ENCODE peak calls at places on chromosomes 16 and 17, in four cellular contexts. X is GM23248, D is PC-3, O is GM23338. W is an unnamed sample. For H3F3A, the result is how much of the 10 kb centered on the place peaks cover.

GRCh38 chr17:7095642-7096041 is 15.6 kb upstream of the CLEC10A start:
- DNase-seq in X (no peak), D (no peak), O (no peak), W (no peak)

GRCh38 chr17:13572581-13572980 is 29.1 kb downstream of the HS3ST3A1 start:
- DNase-seq in X (no peak), D (no peak), O (no peak), W (no peak)

GRCh38 chr16:49602201-49603041 is 228.8 kb downstream of the C16orf78 start:
- DNase-seq in X (no peak), D (no peak), O (no peak), W (no peak)

GRCh38 chr17:62652251-62653001 is 25.0 kb downstream of the MRC2 start:
- DNase-seq in X (peak), D (peak), O (peak), W (peak)

GRCh38 chr16:89360760-89361435 is 129.5 kb downstream of the ANKRD11 start:
- DNase-seq in X (no peak), D (no peak), O (no peak), W (no peak)

GRCh38 chr16:87304951-87305350 is 12.2 kb downstream of the C16orf95 start:
- DNase-seq in X (no peak), D (no peak), O (no peak), W (no peak)

GRCh38 chr16:85608887-85609286 is 4.2 kb upstream of the GSE1 start:
- DNase-seq in X (no peak), D (no peak), O (no peak), W (no peak)

GRCh38 chr16:12898556-12898955 is 2.8 kb upstream of the SHISA9 start:
- DNase-seq in X (no peak), D (no peak), O (peak), W (peak)

GRCh38 chr16:65704866-65705265 is 583.0 kb upstream of the CDH11 start:
- DNase-seq in X (peak), D (no peak), O (peak), W (peak)

GRCh38 chr17:9958586-9959281 is 53.7 kb upstream of the RCVRN start:
- DNase-seq in X (no peak), D (no peak), O (peak), W (peak)

GRCh38 chr16:20942271-20942670 is 41.7 kb downstream of the LYRM1 start:
- DNase-seq in X (no peak), D (no peak), O (no peak), W (no peak)

DNA sequence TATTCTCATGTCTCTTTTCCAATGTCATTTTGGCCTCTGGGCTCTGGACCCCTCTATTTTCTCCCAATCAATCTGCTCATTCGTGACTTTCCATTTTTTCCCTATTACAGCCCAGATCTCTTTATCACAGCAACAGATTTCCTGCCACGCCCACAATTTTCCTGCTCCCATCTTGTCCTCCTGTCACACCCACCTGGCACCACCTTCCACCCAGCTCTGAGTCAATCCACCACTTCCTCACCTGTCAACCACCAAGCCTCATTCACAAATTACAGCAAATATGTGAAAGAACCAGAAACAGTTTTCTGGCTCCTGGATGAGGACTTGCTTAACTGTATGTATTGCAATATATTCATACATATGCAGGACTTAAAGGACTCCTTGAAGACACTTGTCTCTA is 311.3 kb downstream of the GRIN2A start:
- DNase-seq in X (no peak), D (peak), O (no peak), W (no peak)
- H3F3A ChIP-seq in X (under half), D (under half), O (under half), W (under half)

DNA sequence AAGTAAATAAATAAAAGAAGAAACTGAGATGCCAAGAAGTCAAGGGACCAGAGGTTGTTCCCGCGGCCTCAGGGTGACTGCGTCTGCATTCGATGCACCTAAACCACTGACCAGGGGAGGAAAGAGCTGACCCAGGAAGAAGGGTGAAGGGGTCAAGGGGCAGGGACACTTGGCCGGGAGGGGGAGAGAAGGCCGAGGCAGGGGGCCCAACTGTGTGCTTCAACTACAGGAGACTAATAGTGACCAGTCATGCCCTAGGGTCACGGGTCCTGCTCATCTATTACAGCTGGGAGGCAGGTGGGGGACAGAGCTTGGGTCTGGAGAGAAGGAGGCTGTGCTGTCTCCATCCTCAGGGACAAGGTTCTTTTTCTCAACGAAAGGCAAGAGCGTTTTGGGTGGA is 44.8 kb downstream of the TIMM22 start:
- DNase-seq in X (no peak), D (no peak), O (no peak), W (no peak)
- H3F3A ChIP-seq in X (under half), D (under half), O (under half), W (under half)

DNA sequence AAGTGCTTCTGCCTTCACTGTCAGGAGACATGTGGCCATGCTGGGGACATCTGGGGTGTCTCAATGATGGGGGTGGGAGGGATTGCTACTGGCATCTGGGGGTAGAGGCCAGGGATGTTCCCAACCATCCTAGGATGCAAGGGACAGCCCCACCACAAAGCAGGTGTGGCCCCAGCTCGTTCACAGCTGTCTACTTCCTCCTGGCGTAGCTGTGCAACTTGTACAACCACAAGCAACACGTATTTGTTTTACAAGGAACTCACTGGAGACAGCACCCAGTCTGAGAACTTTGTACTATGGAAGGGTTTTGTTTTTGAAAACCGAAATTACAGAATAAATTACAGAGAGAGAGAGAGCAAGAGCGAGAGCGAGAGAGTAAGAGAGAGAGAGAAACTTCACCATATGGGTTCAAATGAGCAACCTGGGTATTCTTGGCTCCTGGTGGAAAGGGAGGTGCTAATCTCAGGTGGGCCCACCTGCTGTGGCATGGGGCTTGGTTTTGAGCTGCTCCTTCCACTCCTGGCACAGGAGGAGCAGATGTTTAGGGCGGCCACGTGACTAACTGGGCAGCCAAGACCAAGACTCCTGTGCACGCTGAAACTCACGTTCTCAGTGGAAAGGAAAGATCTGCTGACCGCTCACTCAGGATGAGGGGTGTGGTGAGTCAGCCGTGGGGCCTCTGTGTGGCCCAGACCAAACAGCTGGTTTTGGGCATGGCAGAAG is 17.5 kb upstream of the TNFRSF13B start:
- DNase-seq in X (no peak), D (no peak), O (no peak), W (no peak)
- H3F3A ChIP-seq in X (under half), D (under half), O (under half), W (under half)

DNA sequence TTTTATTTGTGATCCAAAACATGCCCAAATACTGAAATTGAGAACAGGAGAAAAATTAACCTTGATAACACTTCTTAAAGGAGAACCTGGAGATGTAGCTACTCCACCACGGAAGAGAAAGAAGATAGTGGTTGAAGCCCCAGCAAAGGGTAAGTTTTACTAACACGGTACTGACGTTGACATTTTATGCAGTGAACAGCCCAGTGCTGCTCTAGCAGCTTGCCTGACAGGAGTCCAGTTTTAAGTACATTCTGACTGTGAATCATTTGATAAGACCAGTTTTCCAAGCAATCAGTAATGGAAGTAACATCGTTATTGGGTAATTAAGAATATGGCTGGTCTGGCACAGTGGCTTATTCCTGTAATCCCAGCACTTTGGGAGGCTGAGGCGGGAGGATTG is 6.5 kb downstream of the ORC6 start:
- DNase-seq in X (no peak), D (no peak), O (no peak), W (no peak)
- H3F3A ChIP-seq in X (under half), D (under half), O (under half), W (half or more)

GRCh38 chr16:16030449-16030848 is 81.0 kb downstream of the ABCC1 start:
- DNase-seq in X (no peak), D (no peak), O (no peak), W (no peak)
- H3F3A ChIP-seq in X (under half), D (under half), O (under half), W (under half)

GRCh38 chr17:17088511-17089205 is 46.4 kb downstream of the MPRIP start:
- DNase-seq in X (no peak), D (no peak), O (no peak), W (no peak)
- H3F3A ChIP-seq in X (under half), D (under half), O (under half), W (under half)

DNA sequence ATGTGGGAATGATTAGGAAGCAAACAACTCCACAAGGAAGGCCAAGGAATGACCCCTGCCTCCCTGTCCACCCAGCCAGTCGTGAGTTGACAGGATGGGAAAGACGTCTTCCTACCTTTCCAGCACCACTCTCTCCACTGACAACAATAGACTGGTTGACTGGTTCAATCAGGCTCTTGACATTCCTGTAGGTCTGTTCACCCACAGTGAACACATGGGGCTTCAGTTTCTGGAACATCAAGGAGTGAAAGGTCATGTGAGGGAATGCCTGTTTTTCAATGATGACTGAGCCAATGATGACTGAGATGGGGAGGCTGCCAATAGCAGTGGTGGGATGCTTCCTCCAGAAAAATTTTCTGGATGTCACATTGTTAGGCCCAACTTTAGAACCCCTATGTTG is 9.6 kb downstream of the MYO19 start:
- DNase-seq in X (peak), D (peak), O (no peak), W (no peak)
- H3F3A ChIP-seq in X (under half), D (under half), O (under half), W (under half)

GRCh38 chr17:57939797-57940196 is 15.4 kb downstream of the CUEDC1 start:
- DNase-seq in X (no peak), D (no peak), O (no peak), W (no peak)
- H3F3A ChIP-seq in X (under half), D (under half), O (under half), W (under half)

GRCh38 chr17:81474958-81475357 is 37.6 kb downstream of the ACTG1 start:
- DNase-seq in X (no peak), D (no peak), O (no peak), W (no peak)
- H3F3A ChIP-seq in X (under half), D (under half), O (under half), W (under half)

DNA sequence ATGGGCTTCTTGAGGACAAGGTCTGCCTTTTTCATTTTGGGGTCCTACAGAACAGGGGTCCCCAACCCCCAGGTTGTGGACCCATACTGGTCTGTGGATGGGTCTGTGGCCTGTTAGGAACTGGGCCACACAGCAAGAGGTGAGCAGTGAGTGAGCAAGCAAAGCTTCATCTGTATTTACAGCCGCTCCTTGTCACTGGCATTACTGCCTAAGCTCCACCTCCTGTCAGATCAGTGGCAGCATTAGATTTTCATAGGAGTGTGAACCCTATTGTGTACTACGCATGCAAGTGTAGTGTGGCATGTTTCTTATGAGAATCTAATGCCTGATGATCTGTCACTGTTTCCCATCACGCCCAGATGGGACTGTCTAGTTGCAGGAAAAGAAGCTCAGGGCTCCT is 33.9 kb downstream of the ERN1 start:
- DNase-seq in X (no peak), D (no peak), O (no peak), W (no peak)
- H3F3A ChIP-seq in X (under half), D (under half), O (under half), W (under half)